ENCODE peak calls at places on chromosomes 13 and 19, in nine cellular contexts. G is bronchial epithelial cell; I is fibroblast of mammary gland; P is heart left ventricle; K is HepG2; E is left ventricle myocardium inferior; U is GM12864; M is CD8-positive, alpha-beta T cell; X is psoas muscle. Y is an unnamed sample.

GRCh38 chr19:5896365-5897076 is 7.1 kb downstream of the NDUFA11 start:
- DNase-seq in G (no peak), I (no peak), P (no peak), K (no peak), E (no peak), U (no peak), M (no peak), X (no peak), Y (no peak)

GRCh38 chr19:11330103-11330502 is 9.4 kb downstream of the RAB3D start:
- DNase-seq in G (no peak), I (no peak), P (no peak), K (no peak), E (no peak), U (no peak), M (no peak), X (no peak), Y (no peak)

GRCh38 chr13:97141564-97142005 is 80.5 kb upstream of the MBNL2 start:
- DNase-seq in G (peak; percentile 95), I (peak; percentile 90), P (no peak), K (peak; percentile 96), E (no peak), U (no peak), M (no peak), X (no peak), Y (peak; percentile 88)

GRCh38 chr13:61664821-61665705 is 249.4 kb upstream of the PCDH20 start:
- DNase-seq in G (peak; percentile 92), I (no peak), P (peak; percentile 37), K (peak; percentile 90), E (no peak), U (no peak), M (no peak), X (no peak), Y (no peak)

GRCh38 chr13:25796474-25796873 is 255.3 kb downstream of the SHISA2 start:
- DNase-seq in G (no peak), I (no peak), P (no peak), K (no peak), E (no peak), U (no peak), M (no peak), X (no peak), Y (no peak)

GRCh38 chr19:4338441-4339350 is at the start of gene STAP2:
- DNase-seq in G (peak; percentile 85), I (no peak), P (no peak), K (peak; percentile 44), E (no peak), U (no peak), M (no peak), X (no peak), Y (peak; percentile 88)

GRCh38 chr13:43085545-43085944 is 62.2 kb downstream of the DNAJC15 start:
- DNase-seq in G (peak; percentile 51), I (peak; percentile 65), P (no peak), K (no peak), E (no peak), U (no peak), M (no peak), X (no peak), Y (no peak)

GRCh38 chr13:37065893-37066526 is 6.5 kb upstream of the SUPT20H start:
- DNase-seq in G (no peak), I (no peak), P (no peak), K (no peak), E (no peak), U (no peak), M (no peak), X (no peak), Y (no peak)

GRCh38 chr19:32041681-32042292 is 303.6 kb upstream of the ZNF507 start:
- DNase-seq in G (peak; percentile 3), I (peak; percentile 31), P (no peak), K (peak; percentile 16), E (peak; percentile 27), U (no peak), M (no peak), X (no peak), Y (peak; percentile 40)

GRCh38 chr13:99144306-99144705 is 56.3 kb upstream of the UBAC2 start:
- DNase-seq in G (no peak), I (no peak), P (no peak), K (no peak), E (no peak), U (no peak), M (no peak), X (no peak), Y (no peak)

GRCh38 chr19:53812335-53812734 is 11.8 kb downstream of the NLRP12 start:
- DNase-seq in G (no peak), I (no peak), P (no peak), K (no peak), E (no peak), U (no peak), M (no peak), X (no peak), Y (no peak)

GRCh38 chr13:99916366-99917103 is 55.0 kb downstream of the ZIC5 start:
- DNase-seq in G (peak; percentile 68), I (peak; percentile 76), P (no peak), K (peak; percentile 76), E (no peak), U (peak; percentile 22), M (no peak), X (no peak), Y (no peak)

GRCh38 chr13:39253774-39254173 is 215.5 kb downstream of the NHLRC3 start:
- DNase-seq in G (peak; percentile 52), I (peak; percentile 8), P (no peak), K (no peak), E (no peak), U (no peak), M (no peak), X (no peak), Y (no peak)

GRCh38 chr19:5804516-5805464 is at the start of gene NRTN:
- DNase-seq in G (no peak), I (no peak), P (no peak), K (no peak), E (no peak), U (no peak), M (peak; percentile 41), X (no peak), Y (peak; percentile 67)

GRCh38 chr13:44692173-44692713 is 116.1 kb upstream of the TSC22D1 start:
- DNase-seq in G (no peak), I (peak; percentile 29), P (no peak), K (no peak), E (no peak), U (no peak), M (no peak), X (no peak), Y (no peak)

GRCh38 chr19:10294368-10294697 is 4.6 kb downstream of the ICAM5 start:
- DNase-seq in G (no peak), I (no peak), P (no peak), K (no peak), E (no peak), U (no peak), M (no peak), X (no peak), Y (peak; percentile 33)
- TF ChIP-seq CTCF in G (no peak), I (no peak), P (no peak), K (no peak), E (no peak), U (no peak), M (no peak), X (no peak), Y (no peak)

DNA sequence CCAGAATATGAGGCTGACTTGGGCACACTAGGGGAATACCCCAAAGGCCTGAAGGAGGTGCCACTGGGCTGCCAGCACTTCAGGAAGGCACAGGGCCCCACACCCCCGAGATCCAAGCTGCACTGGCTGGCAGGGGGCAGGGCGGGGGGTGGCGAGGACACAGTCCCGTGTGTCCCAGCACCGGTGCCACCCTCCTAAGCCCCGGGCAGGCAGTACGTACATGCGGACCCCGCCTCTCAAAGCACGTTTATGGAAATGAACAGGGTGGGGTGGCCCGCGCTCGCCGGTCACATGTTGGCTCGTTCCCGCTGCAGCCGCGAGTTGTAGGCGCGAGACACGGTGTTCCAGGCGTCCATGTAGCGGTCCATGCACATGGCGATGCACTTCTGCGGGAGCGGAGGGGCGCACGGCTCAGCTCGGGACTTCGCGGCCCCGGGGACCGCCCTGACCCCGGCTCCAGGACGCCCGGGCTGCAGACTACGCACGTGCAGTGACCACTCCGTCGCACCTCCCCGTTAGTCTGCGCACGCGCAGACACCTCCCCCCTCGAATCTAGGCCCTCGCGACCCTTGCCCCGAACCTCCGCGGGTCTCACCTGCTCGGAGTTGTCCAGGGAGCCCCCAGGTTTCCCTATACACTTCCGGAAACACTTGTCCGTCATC is 594 bp downstream of the TIMM13 start:
- DNase-seq in G (no peak), I (peak; percentile 36), P (no peak), K (peak; percentile 64), E (peak; percentile 35), U (no peak), M (peak; percentile 35), X (peak; percentile 81), Y (peak; percentile 53)
- TF ChIP-seq CTCF in G (peak; percentile 4), I (no peak), P (no peak), K (peak; percentile 8), E (no peak), U (no peak), M (no peak), X (no peak), Y (no peak)

DNA sequence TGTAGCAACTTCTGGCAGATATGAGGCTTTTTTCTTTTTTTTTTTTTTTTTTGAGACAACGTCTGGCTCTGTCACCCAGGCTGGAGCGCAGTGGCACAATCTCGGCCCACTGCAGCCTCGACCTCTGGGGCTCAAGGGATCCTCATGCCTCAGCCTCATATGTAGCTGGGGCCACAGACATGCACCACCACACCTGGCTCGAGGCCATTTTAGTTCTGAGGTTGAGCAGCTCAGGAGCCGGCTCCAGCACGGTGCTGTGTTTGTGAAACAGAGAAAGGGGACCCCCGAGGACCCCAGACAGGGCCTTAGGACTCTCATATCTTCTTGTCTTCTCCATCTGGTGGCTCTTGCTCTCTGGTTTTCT is 3.4 kb upstream of the FLT3LG start:
- DNase-seq in G (no peak), I (no peak), P (no peak), K (no peak), E (no peak), U (no peak), M (no peak), X (peak; percentile 62), Y (no peak)
- TF ChIP-seq CTCF in G (no peak), I (no peak), P (no peak), K (no peak), E (no peak), U (no peak), M (no peak), X (no peak), Y (no peak)

GRCh38 chr19:46429999-46430398 is 1.3 kb upstream of the PNMA8C start:
- DNase-seq in G (no peak), I (no peak), P (no peak), K (no peak), E (no peak), U (no peak), M (no peak), X (no peak), Y (no peak)

GRCh38 chr19:46435009-46435408 is 6.3 kb upstream of the PNMA8C start:
- DNase-seq in G (no peak), I (no peak), P (no peak), K (no peak), E (no peak), U (no peak), M (no peak), X (no peak), Y (no peak)

GRCh38 chr19:46427518-46427917 is 1.2 kb downstream of the PNMA8C start:
- DNase-seq in G (no peak), I (no peak), P (no peak), K (no peak), E (no peak), U (no peak), M (no peak), X (no peak), Y (no peak)

GRCh38 chr19:46428278-46429141 is at the start of gene PNMA8C:
- DNase-seq in G (no peak), I (peak; percentile 45), P (peak; percentile 87), K (no peak), E (peak; percentile 75), U (no peak), M (peak; percentile 53), X (peak; percentile 80), Y (peak; percentile 50)

GRCh38 chr19:46431824-46432223 is 3.1 kb upstream of the PNMA8C start:
- DNase-seq in G (no peak), I (no peak), P (no peak), K (no peak), E (no peak), U (no peak), M (no peak), X (no peak), Y (no peak)
- TF ChIP-seq CTCF in G (no peak), I (no peak), P (no peak), K (peak; percentile 68), E (peak; percentile 9), U (peak; percentile 28), M (no peak), X (no peak), Y (no peak)

Y was measured in transverse colon.